ENCODE peak calls at places on chromosomes 2 and 18, in four cellular contexts. S is IMR-90, W is K562, I is A549. H is an unnamed sample.

GRCh38 chr2:222307138-222307756 is 8.4 kb upstream of the PAX3 start:
- DNase-seq in S (no peak), W (no peak), I (peak), H (no peak)

GRCh38 chr18:65035701-65036100 is 715.1 kb upstream of the CDH7 start:
- DNase-seq in S (no peak), W (no peak), I (no peak), H (no peak)

GRCh38 chr2:59015027-59015426 is 773.9 kb upstream of the FANCL start:
- DNase-seq in S (no peak), W (no peak), I (no peak), H (no peak)

GRCh38 chr2:100176925-100177324 is 34.5 kb upstream of the AFF3 start:
- DNase-seq in S (no peak), W (no peak), I (no peak), H (no peak)

GRCh38 chr2:166239548-166239947 is 111.7 kb upstream of the SCN1A start:
- DNase-seq in S (peak), W (no peak), I (peak), H (no peak)

GRCh38 chr2:176175729-176176074 is 12.8 kb upstream of the HOXD1 start:
- DNase-seq in S (no peak), W (no peak), I (no peak), H (no peak)

GRCh38 chr2:66581461-66582363 is 146.8 kb downstream of the MEIS1 start:
- DNase-seq in S (peak), W (no peak), I (no peak), H (no peak)

GRCh38 chr2:179139506-179139905 is 89.6 kb upstream of the CCDC141 start:
- DNase-seq in S (peak), W (no peak), I (no peak), H (no peak)

GRCh38 chr2:88590998-88591613 is 36.2 kb downstream of the EIF2AK3 start:
- DNase-seq in S (peak), W (peak), I (peak), H (peak)

GRCh38 chr2:136067897-136068540 is 49.9 kb downstream of the CXCR4 start:
- DNase-seq in S (no peak), W (no peak), I (no peak), H (no peak)

GRCh38 chr2:172082105-172082943 is 3.0 kb upstream of the DLX1 start:
- DNase-seq in S (no peak), W (no peak), I (no peak), H (no peak)

GRCh38 chr2:33108483-33109443 is 162.0 kb downstream of the LTBP1 start:
- DNase-seq in S (peak), W (peak), I (peak), H (no peak)

GRCh38 chr2:29293830-29294438 is 178.7 kb downstream of the CLIP4 start:
- DNase-seq in S (peak), W (peak), I (peak), H (peak)

GRCh38 chr18:75044296-75044695 is 164.6 kb downstream of the PTGR3 start:
- DNase-seq in S (no peak), W (no peak), I (no peak), H (no peak)

GRCh38 chr18:6994719-6995430 is 122.7 kb downstream of the LAMA1 start:
- DNase-seq in S (no peak), W (no peak), I (no peak), H (no peak)

GRCh38 chr2:73821227-73821626 is 7.5 kb upstream of the STAMBP start:
- DNase-seq in S (no peak), W (no peak), I (no peak), H (no peak)

GRCh38 chr2:39584283-39584972 is 81.3 kb upstream of the TMEM178A start:
- DNase-seq in S (peak), W (no peak), I (no peak), H (no peak)

GRCh38 chr2:212709287-212709686 is 170.7 kb upstream of the ERBB4 start:
- DNase-seq in S (peak), W (no peak), I (no peak), H (no peak)

DNA sequence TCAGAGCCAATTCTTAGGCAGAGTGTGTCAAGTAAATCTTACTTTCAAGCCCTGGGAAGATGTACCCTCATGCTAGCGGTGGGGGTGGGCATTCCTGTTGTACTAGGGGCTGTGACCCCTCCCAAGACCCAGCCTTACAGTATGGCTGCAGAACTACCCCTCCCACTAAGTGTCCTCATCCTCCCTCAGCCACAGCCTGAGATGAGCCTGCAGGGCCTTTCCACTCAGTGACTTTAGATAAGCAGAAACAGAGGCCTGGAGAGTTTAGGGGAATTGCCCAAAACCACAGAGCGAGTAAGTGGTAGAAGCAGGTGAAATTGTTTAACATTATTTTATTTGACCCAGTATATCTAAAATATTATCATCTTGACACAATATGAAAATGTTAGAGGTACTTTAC is 36.6 kb downstream of the TTC32 start:
- DNase-seq in S (no peak), W (no peak), I (no peak), H (no peak)
- TF ChIP-seq MAZ in S (no peak), W (no peak), I (no peak), H (no peak)

GRCh38 chr2:72696559-72696958 is 129.3 kb downstream of the EXOC6B start:
- DNase-seq in S (no peak), W (peak), I (no peak), H (no peak)

GRCh38 chr2:72698300-72698699 is 127.5 kb downstream of the EXOC6B start:
- DNase-seq in S (no peak), W (no peak), I (no peak), H (no peak)

GRCh38 chr2:72689579-72690170 is 136.2 kb downstream of the EXOC6B start:
- DNase-seq in S (peak), W (no peak), I (no peak), H (no peak)

GRCh38 chr2:72695676-72696075 is 130.2 kb downstream of the EXOC6B start:
- DNase-seq in S (no peak), W (no peak), I (no peak), H (no peak)

DNA sequence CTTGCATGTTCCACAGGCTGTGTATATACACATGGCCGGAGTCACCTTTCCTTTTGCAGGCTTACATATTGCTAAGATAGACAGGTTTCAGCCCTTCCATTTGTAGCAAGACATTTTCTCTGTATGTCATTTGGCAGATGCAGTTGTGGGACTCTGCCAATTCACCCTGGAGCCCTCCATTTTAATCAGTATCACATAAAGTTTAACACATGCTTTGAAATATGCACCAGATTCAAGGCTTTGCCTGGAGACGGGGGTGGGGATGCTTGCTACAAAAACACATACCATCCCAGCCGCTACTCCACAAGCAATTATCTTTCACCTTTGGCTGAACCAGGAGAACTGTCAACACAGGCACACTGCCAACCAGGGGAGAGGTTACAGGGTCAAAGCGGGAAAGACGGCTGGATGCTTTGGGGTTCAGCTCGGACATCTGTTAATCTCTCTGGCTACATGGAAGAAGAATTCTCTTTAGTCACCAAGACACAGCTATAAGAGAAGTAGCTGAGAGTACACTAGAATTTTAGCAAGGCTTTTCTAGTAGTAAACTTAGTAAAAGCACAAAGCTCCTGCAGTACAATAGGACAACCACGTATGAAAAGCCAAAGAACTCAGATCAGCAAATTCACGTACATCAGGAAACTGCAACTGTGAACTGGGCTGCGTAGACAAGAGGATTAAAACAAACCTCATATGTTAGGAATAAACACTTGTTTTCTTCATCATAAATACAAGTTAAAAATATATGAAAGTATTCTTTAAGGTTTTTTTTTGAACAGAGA is 130.9 kb downstream of the EXOC6B start:
- DNase-seq in S (peak), W (peak), I (peak), H (peak)
- TF ChIP-seq MAZ in S (no peak), W (no peak), I (no peak), H (no peak)

GRCh38 chr2:210072493-210072892 is 70.1 kb downstream of the RPE start:
- DNase-seq in S (no peak), W (no peak), I (no peak), H (no peak)
- TF ChIP-seq MAZ in S (no peak), W (no peak), I (no peak), H (no peak)

GRCh38 chr2:30956995-30957394 is 149.7 kb upstream of the CAPN13 start:
- DNase-seq in S (no peak), W (no peak), I (no peak), H (no peak)
- TF ChIP-seq MAZ in S (no peak), W (no peak), I (no peak), H (no peak)

GRCh38 chr2:231276986-231277385 is 78.6 kb downstream of the ARMC9 start:
- DNase-seq in S (no peak), W (no peak), I (no peak), H (no peak)

GRCh38 chr2:231280861-231281260 is 82.4 kb downstream of the ARMC9 start:
- DNase-seq in S (no peak), W (no peak), I (no peak), H (no peak)

GRCh38 chr2:231272961-231273360 is 74.5 kb downstream of the ARMC9 start:
- DNase-seq in S (no peak), W (no peak), I (no peak), H (no peak)

GRCh38 chr2:231277962-231278361 is 79.5 kb downstream of the ARMC9 start:
- DNase-seq in S (no peak), W (no peak), I (no peak), H (no peak)

DNA sequence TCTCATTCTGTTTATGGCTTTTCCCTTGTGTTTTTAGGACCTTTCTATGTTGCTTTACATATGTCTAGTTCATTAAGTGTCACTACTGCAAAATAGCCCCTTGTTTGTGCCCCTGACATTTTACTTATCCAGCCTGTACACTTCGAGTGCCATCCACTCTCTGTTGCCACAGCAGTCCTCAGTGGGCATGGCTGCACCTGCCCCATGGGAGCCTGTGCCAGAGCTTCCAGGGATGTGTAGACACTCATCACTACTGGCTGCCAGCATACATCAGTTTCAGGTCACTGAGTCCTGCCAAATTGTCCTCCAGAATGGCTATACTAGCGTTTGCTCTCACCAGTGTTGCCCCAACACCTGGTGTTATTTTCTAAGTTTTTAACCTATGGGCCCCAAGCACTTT is 80.4 kb downstream of the ARMC9 start:
- DNase-seq in S (no peak), W (no peak), I (no peak), H (no peak)
- TF ChIP-seq MAZ in S (no peak), W (no peak), I (no peak), H (no peak)

GRCh38 chr2:27070653-27071276 is 689 bp downstream of the OST4 start:
- DNase-seq in S (no peak), W (no peak), I (no peak), H (no peak)

GRCh38 chr2:27071277-27071989 is at the start of gene OST4:
- DNase-seq in S (peak), W (peak), I (peak), H (peak)

GRCh38 chr2:27073782-27074181 is 2.3 kb upstream of the OST4 start:
- DNase-seq in S (peak), W (no peak), I (no peak), H (no peak)

GRCh38 chr2:27072950-27073349 is 1.5 kb upstream of the OST4 start:
- DNase-seq in S (peak), W (no peak), I (no peak), H (no peak)

DNA sequence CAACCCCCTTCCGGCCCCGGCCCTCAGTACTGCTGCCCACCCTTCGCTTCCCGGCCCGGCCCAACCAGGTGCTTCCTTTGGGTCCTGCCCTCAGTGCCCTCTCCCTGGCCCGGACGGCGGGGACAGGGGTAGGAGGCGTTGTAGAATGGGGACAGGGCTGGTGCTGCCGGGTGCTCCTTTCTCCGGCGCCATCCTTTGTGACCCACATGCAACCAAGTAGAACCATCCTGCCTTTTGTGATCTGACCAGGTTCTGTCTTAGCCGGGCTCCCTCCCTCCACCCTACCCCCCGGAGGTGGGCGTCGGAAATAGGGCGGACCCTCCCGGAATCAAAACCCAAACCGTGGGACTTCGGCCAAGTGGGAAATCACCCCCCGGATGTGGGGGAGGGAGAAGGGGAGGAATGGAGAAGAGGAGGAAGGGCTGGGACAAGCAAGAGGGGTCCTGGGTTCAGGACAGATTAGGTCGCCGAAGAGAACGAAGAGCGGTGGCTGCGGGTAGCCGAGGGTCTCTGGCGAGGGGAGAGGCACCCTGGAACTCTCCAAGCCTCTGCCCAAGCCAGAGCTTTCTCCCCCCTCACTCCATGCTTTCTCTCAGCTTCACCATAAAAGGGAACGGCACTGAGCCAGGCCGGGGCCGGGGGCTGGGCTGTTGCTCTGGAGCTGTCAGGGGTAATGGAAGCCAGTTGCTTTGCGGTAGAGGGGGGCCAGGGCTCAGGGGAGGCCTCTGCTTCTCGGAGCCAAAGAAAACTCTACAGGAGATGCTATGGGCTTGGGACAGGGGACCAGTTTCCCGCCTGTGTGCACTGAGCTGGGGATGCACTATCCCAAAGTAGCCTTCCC is 756 bp upstream of the OST4 start:
- DNase-seq in S (peak), W (no peak), I (no peak), H (no peak)
- TF ChIP-seq MAZ in S (peak), W (no peak), I (no peak), H (no peak)

GRCh38 chr2:201152517-201152916 is 30.4 kb upstream of the CASP10 start:
- DNase-seq in S (no peak), W (no peak), I (no peak), H (no peak)

GRCh38 chr2:201151127-201152074 is 31.5 kb upstream of the CASP10 start:
- DNase-seq in S (peak), W (no peak), I (peak), H (peak)

GRCh38 chr2:201150454-201151020 is 32.4 kb upstream of the CASP10 start:
- DNase-seq in S (no peak), W (no peak), I (no peak), H (no peak)

GRCh38 chr2:201148434-201148833 is 32.5 kb downstream of the CFLAR start:
- DNase-seq in S (no peak), W (peak), I (no peak), H (no peak)

GRCh38 chr2:201149064-201149820 is 33.3 kb downstream of the CFLAR start:
- DNase-seq in S (peak), W (no peak), I (peak), H (peak)
- TF ChIP-seq MAZ in S (no peak), W (no peak), I (no peak), H (no peak)

DNA sequence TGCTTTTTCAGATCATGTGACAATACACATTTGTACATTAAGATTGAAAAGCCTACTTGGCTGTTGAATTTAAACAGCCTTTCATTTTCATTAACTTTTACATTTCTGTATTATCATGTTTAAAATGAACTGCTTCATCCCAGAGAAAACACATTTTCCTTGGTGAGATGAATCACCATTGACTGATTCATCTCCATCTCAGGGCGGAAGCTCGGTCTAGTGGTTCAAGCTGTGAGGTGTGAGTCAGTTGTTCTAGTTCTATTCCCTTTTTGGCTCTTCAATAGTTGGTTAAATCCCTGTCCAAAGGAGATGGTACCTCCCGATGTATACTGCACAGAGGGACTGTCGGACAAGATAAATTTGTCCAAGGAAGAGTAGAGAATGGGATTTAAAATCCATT is 189.7 kb downstream of the ADCYAP1 start:
- DNase-seq in S (no peak), W (no peak), I (no peak), H (no peak)
- TF ChIP-seq MAZ in S (no peak), W (no peak), I (no peak), H (no peak)

GRCh38 chr2:159735648-159736047 is 23.3 kb downstream of the MARCHF7 start:
- DNase-seq in S (no peak), W (no peak), I (no peak), H (no peak)
- TF ChIP-seq MAZ in S (no peak), W (no peak), I (no peak), H (no peak)

H was measured in HepG2.